ENCODE peak calls at places on chromosomes 16 and 17, in four cellular contexts. V is thoracic aorta, M is A549, Y is choroid plexus epithelial cell. L is an unnamed sample.

GRCh38 chr17:41519501-41520224 is 973 bp upstream of the KRT15 start:
- DNase-seq in V (no peak), M (no peak), Y (no peak), L (no peak)

GRCh38 chr16:28157768-28158535 is 53.8 kb downstream of the XPO6 start:
- DNase-seq in V (no peak), M (no peak), Y (peak), L (no peak)

GRCh38 chr16:72195609-72196008 is 23.7 kb upstream of the PMFBP1 start:
- DNase-seq in V (no peak), M (no peak), Y (peak), L (no peak)

GRCh38 chr17:70677783-70678647 is 508.7 kb downstream of the KCNJ2 start:
- DNase-seq in V (no peak), M (no peak), Y (peak), L (no peak)

GRCh38 chr17:49975531-49975930 is 6.5 kb downstream of the DLX4 start:
- DNase-seq in V (no peak), M (no peak), Y (no peak), L (no peak)

GRCh38 chr17:7124923-7125322 is 10.3 kb upstream of the ASGR2 start:
- DNase-seq in V (no peak), M (no peak), Y (no peak), L (no peak)

GRCh38 chr17:10743316-10744009 is 13.6 kb upstream of the TMEM220 start:
- DNase-seq in V (no peak), M (no peak), Y (peak), L (no peak)

GRCh38 chr17:48952904-48953303 is 8.3 kb upstream of the SNF8 start:
- DNase-seq in V (no peak), M (no peak), Y (no peak), L (no peak)

GRCh38 chr17:35095741-35096140 is 23.9 kb downstream of the RAD51D start:
- DNase-seq in V (no peak), M (no peak), Y (no peak), L (no peak)

GRCh38 chr17:42846594-42847280 is 2.4 kb downstream of the AOC2 start:
- DNase-seq in V (no peak), M (peak), Y (peak), L (no peak)

GRCh38 chr16:29806641-29807425 is 504 bp downstream of the MAZ start:
- DNase-seq in V (no peak), M (peak), Y (peak), L (no peak)

GRCh38 chr16:57471209-57471608 is 8.7 kb downstream of the POLR2C start:
- DNase-seq in V (no peak), M (peak), Y (no peak), L (no peak)

GRCh38 chr16:50697881-50698767 is 4.7 kb downstream of the NOD2 start:
- DNase-seq in V (no peak), M (no peak), Y (peak), L (no peak)

GRCh38 chr16:89200124-89200849 is at the start of gene SLC22A31:
- DNase-seq in V (no peak), M (no peak), Y (no peak), L (no peak)

GRCh38 chr16:28549301-28549899 is 4.3 kb upstream of the SGF29 start:
- DNase-seq in V (no peak), M (peak), Y (peak), L (no peak)

GRCh38 chr17:35372846-35373531 is 432 bp downstream of the SLFN11 start:
- DNase-seq in V (no peak), M (no peak), Y (no peak), L (no peak)

GRCh38 chr16:926715-927114 is 44.1 kb downstream of the LMF1 start:
- DNase-seq in V (no peak), M (no peak), Y (no peak), L (peak)

GRCh38 chr16:67226804-67227566 is at the start of gene TMEM208:
- DNase-seq in V (peak), M (peak), Y (peak), L (peak)
- TF ChIP-seq CTCF in V (no peak), M (peak), Y (peak), L (peak)

GRCh38 chr17:44083250-44083849 is 12.8 kb downstream of the G6PC3 start:
- DNase-seq in V (no peak), M (peak), Y (no peak), L (no peak)

GRCh38 chr17:44084921-44085320 is 14.4 kb downstream of the G6PC3 start:
- DNase-seq in V (no peak), M (no peak), Y (no peak), L (no peak)

GRCh38 chr17:44081681-44082080 is 11.1 kb downstream of the G6PC3 start:
- DNase-seq in V (no peak), M (no peak), Y (no peak), L (no peak)

GRCh38 chr17:44082206-44082605 is 11.7 kb downstream of the G6PC3 start:
- DNase-seq in V (no peak), M (no peak), Y (no peak), L (no peak)

GRCh38 chr17:44084131-44084538 is 13.6 kb downstream of the G6PC3 start:
- DNase-seq in V (no peak), M (no peak), Y (no peak), L (no peak)
- TF ChIP-seq CTCF in V (peak), M (peak), Y (peak), L (peak)

GRCh38 chr16:66549284-66550131 is at the start of gene TK2:
- DNase-seq in V (no peak), M (no peak), Y (peak), L (peak)
- TF ChIP-seq CTCF in V (peak), M (peak), Y (peak), L (peak)

GRCh38 chr17:63930951-63931575 is 1.1 kb downstream of the CD79B start:
- DNase-seq in V (no peak), M (no peak), Y (no peak), L (no peak)

GRCh38 chr17:63932008-63932561 is at the start of gene CD79B:
- DNase-seq in V (no peak), M (no peak), Y (no peak), L (no peak)

GRCh38 chr17:63929860-63930766 is 2.0 kb downstream of the CD79B start:
- DNase-seq in V (no peak), M (no peak), Y (no peak), L (no peak)

GRCh38 chr17:63934391-63935112 is 2.4 kb upstream of the CD79B start:
- DNase-seq in V (no peak), M (no peak), Y (no peak), L (no peak)

GRCh38 chr17:63932721-63933120 is 590 bp upstream of the CD79B start:
- DNase-seq in V (no peak), M (no peak), Y (no peak), L (no peak)
- TF ChIP-seq CTCF in V (no peak), M (no peak), Y (no peak), L (no peak)

GRCh38 chr16:68972720-68973119 is 129.4 kb downstream of the TANGO6 start:
- DNase-seq in V (no peak), M (peak), Y (peak), L (no peak)
- TF ChIP-seq CTCF in V (no peak), M (peak), Y (peak), L (peak)

GRCh38 chr16:15641753-15642556 is 999 bp downstream of the MARF1 start:
- DNase-seq in V (no peak), M (no peak), Y (no peak), L (no peak)

GRCh38 chr16:15640966-15641365 is 2.0 kb downstream of the MARF1 start:
- DNase-seq in V (no peak), M (no peak), Y (no peak), L (no peak)

GRCh38 chr16:15642557-15643452 is at the start of gene MARF1:
- DNase-seq in V (peak), M (peak), Y (peak), L (peak)

GRCh38 chr16:15644306-15644961 is 1.5 kb upstream of the MARF1 start:
- DNase-seq in V (no peak), M (peak), Y (no peak), L (no peak)

GRCh38 chr16:15643453-15644305 is 725 bp upstream of the MARF1 start:
- DNase-seq in V (no peak), M (peak), Y (peak), L (no peak)
- TF ChIP-seq CTCF in V (peak), M (peak), Y (peak), L (peak)

DNA sequence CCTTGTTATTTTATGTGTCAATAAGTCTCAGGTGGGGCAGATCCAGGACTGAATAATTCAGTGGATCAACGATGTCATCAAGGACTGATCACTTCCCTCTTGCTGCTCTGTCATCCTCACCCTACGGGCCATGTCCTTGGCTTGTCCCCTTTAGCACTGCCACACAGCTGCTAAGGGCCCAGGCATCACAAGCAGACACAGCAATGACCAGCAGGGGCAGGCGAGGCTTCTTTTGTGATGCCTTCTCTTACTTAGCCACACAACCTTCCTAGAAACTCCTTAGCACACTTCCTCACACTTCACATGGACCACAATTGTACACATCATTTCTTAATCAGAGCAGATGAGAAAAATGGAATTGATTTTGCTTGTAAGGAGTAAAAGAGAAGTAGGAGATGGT is 356.3 kb upstream of the SOX9 start:
- DNase-seq in V (no peak), M (peak), Y (peak), L (no peak)
- TF ChIP-seq CTCF in V (no peak), M (peak), Y (peak), L (peak)

DNA sequence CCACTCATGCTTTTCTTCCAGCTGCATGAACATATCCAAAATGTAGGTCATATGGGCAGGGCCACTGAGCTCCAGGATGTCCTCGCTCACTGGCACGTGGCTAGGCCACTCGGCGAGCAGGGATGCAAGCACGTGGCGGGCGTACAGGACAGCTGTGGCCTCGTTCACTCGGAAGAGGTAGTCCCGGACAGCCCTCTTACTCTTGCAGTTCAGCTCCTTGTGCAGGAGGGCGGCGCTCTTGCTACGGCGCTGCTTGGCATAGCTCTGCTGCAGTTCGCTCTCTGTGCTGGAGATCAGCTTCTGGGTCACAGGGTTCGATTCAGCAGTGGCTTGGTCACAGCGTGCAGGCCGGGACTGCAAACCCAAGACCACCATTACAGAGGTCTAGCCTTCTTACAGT is 53.1 kb upstream of the ATP2A3 start:
- DNase-seq in V (no peak), M (no peak), Y (no peak), L (no peak)
- TF ChIP-seq CTCF in V (no peak), M (peak), Y (peak), L (peak)

L was measured in type B pancreatic cell.